ENCODE peak calls at places on chromosomes 11 and 22, in nine cellular contexts. T, I, O, G, S, Z, B, P and Y are unnamed samples.

GRCh38 chr11:128157423-128158298 is 429.7 kb downstream of the ETS1 start:
- DNase-seq in T (peak), I (peak), O (peak), G (peak), S (no peak), Z (peak), B (peak), P (peak), Y (peak)

GRCh38 chr11:70247710-70248072 is 22.8 kb upstream of the PPFIA1 start:
- DNase-seq in T (no peak), I (no peak), O (no peak), G (peak), S (no peak), Z (no peak), B (no peak), P (no peak), Y (no peak)

GRCh38 chr11:2874963-2875362 is 10.6 kb downstream of the CDKN1C start:
- DNase-seq in T (no peak), I (no peak), O (no peak), G (no peak), S (no peak), Z (no peak), B (no peak), P (no peak), Y (no peak)

GRCh38 chr11:72222907-72223614 is 1.5 kb upstream of the INPPL1 start:
- DNase-seq in T (peak), I (peak), O (peak), G (peak), S (peak), Z (peak), B (peak), P (peak), Y (peak)

GRCh38 chr11:128180446-128181089 is 406.8 kb downstream of the ETS1 start:
- DNase-seq in T (no peak), I (peak), O (peak), G (peak), S (no peak), Z (peak), B (peak), P (peak), Y (no peak)

GRCh38 chr11:29280452-29280851 is 736.4 kb downstream of the KCNA4 start:
- DNase-seq in T (no peak), I (no peak), O (no peak), G (no peak), S (no peak), Z (no peak), B (no peak), P (no peak), Y (no peak)

GRCh38 chr22:33706100-33706499 is 214.2 kb downstream of the LARGE1 start:
- DNase-seq in T (no peak), I (no peak), O (no peak), G (no peak), S (no peak), Z (no peak), B (no peak), P (no peak), Y (peak)

GRCh38 chr11:88414385-88414861 is 76.9 kb upstream of the CTSC start:
- DNase-seq in T (no peak), I (peak), O (no peak), G (no peak), S (no peak), Z (no peak), B (no peak), P (no peak), Y (no peak)

GRCh38 chr11:64919627-64920026 is 2.6 kb upstream of the ATG2A start:
- DNase-seq in T (no peak), I (no peak), O (no peak), G (no peak), S (no peak), Z (no peak), B (no peak), P (no peak), Y (no peak)

GRCh38 chr11:65470433-65470832 is 28.4 kb upstream of the MALAT1 start:
- DNase-seq in T (no peak), I (no peak), O (no peak), G (no peak), S (no peak), Z (no peak), B (no peak), P (no peak), Y (no peak)

GRCh38 chr11:116691779-116692178 is 81.0 kb downstream of the BUD13 start:
- DNase-seq in T (peak), I (peak), O (peak), G (peak), S (peak), Z (peak), B (peak), P (peak), Y (peak)

GRCh38 chr22:44357296-44357961 is 44.7 kb upstream of the SHISAL1 start:
- DNase-seq in T (no peak), I (no peak), O (no peak), G (no peak), S (no peak), Z (no peak), B (no peak), P (no peak), Y (peak)

GRCh38 chr22:19960491-19961200 is 19.0 kb upstream of the TXNRD2 start:
- DNase-seq in T (no peak), I (no peak), O (no peak), G (no peak), S (no peak), Z (no peak), B (no peak), P (no peak), Y (no peak)

GRCh38 chr11:45097721-45098493 is 48.5 kb upstream of the PRDM11 start:
- DNase-seq in T (peak), I (peak), O (peak), G (peak), S (no peak), Z (peak), B (no peak), P (no peak), Y (peak)

GRCh38 chr11:123419720-123420466 is 10.2 kb upstream of the GRAMD1B start:
- DNase-seq in T (no peak), I (no peak), O (no peak), G (no peak), S (no peak), Z (no peak), B (no peak), P (no peak), Y (no peak)

GRCh38 chr22:23457586-23457985 is 122.5 kb downstream of the IGLL1 start:
- DNase-seq in T (no peak), I (no peak), O (no peak), G (no peak), S (no peak), Z (no peak), B (peak), P (no peak), Y (no peak)

GRCh38 chr11:46315033-46315738 is 32.1 kb upstream of the DGKZ start:
- DNase-seq in T (peak), I (peak), O (peak), G (peak), S (no peak), Z (peak), B (peak), P (no peak), Y (peak)

GRCh38 chr11:57567210-57567511 is 311 bp downstream of the UBE2L6 start:
- DNase-seq in T (peak), I (peak), O (peak), G (no peak), S (no peak), Z (peak), B (no peak), P (peak), Y (no peak)

GRCh38 chr11:68584097-68584496 is 100.2 kb upstream of the GAL start:
- DNase-seq in T (peak), I (peak), O (peak), G (peak), S (peak), Z (no peak), B (no peak), P (no peak), Y (peak)

GRCh38 chr22:19823191-19823590 is 31.5 kb downstream of the GNB1L start:
- DNase-seq in T (no peak), I (no peak), O (no peak), G (no peak), S (peak), Z (no peak), B (no peak), P (no peak), Y (no peak)

GRCh38 chr11:34044664-34045485 is 6.7 kb upstream of the CAPRIN1 start:
- DNase-seq in T (no peak), I (peak), O (peak), G (peak), S (no peak), Z (peak), B (no peak), P (peak), Y (peak)

GRCh38 chr22:41939981-41940852 is 6.7 kb downstream of the CENPM start:
- DNase-seq in T (peak), I (no peak), O (no peak), G (no peak), S (no peak), Z (no peak), B (peak), P (no peak), Y (peak)

GRCh38 chr22:48653306-48653705 is 1174.4 kb downstream of the BRD1 start:
- DNase-seq in T (no peak), I (no peak), O (no peak), G (no peak), S (no peak), Z (no peak), B (no peak), P (no peak), Y (no peak)

GRCh38 chr11:45411221-45411946 is 125.2 kb upstream of the SYT13 start:
- DNase-seq in T (no peak), I (peak), O (no peak), G (peak), S (no peak), Z (no peak), B (no peak), P (no peak), Y (no peak)

GRCh38 chr11:61489833-61490585 is 18.5 kb upstream of the LRRC10B start:
- DNase-seq in T (no peak), I (peak), O (no peak), G (peak), S (no peak), Z (peak), B (no peak), P (no peak), Y (no peak)

GRCh38 chr22:50734343-50734771 is 3.6 kb upstream of the ACR start:
- DNase-seq in T (no peak), I (no peak), O (no peak), G (no peak), S (no peak), Z (no peak), B (no peak), P (no peak), Y (no peak)